ENCODE peak calls at places on chromosome 15, in four cellular contexts. One of them, this sample, is unnamed.

GRCh38 chr15:51048308-51048707 is 46.4 kb downstream of the TNFAIP8L3 start:
- DNase-seq in suprapubic skin: no peak
- DNase-seq in stomach: no peak
- DNase-seq in sigmoid colon: no peak
- DNase-seq in this sample: no peak

GRCh38 chr15:27342991-27343390 is 372.0 kb downstream of the GABRG3 start:
- DNase-seq in suprapubic skin: no peak
- DNase-seq in stomach: no peak
- DNase-seq in sigmoid colon: no peak
- DNase-seq in this sample: no peak

GRCh38 chr15:25883860-25884259 is 20.7 kb upstream of the ATP10A start:
- DNase-seq in suprapubic skin: no peak
- DNase-seq in stomach: no peak
- DNase-seq in sigmoid colon: no peak
- DNase-seq in this sample: no peak

GRCh38 chr15:90836296-90836871 is 32.0 kb upstream of the FURIN start:
- DNase-seq in suprapubic skin: no peak
- DNase-seq in stomach: no peak
- DNase-seq in sigmoid colon: no peak
- DNase-seq in this sample: no peak

GRCh38 chr15:54579855-54580254 is 601.6 kb downstream of the UNC13C start:
- DNase-seq in suprapubic skin: no peak
- DNase-seq in stomach: no peak
- DNase-seq in sigmoid colon: no peak
- DNase-seq in this sample: no peak

GRCh38 chr15:45399381-45400212 is 21.3 kb upstream of the GATM start:
- DNase-seq in suprapubic skin: no peak
- DNase-seq in stomach: no peak
- DNase-seq in sigmoid colon: no peak
- DNase-seq in this sample: no peak

GRCh38 chr15:45660231-45660979 is 25.6 kb downstream of the SQOR start:
- DNase-seq in suprapubic skin: no peak
- DNase-seq in stomach: peak
- DNase-seq in sigmoid colon: peak
- DNase-seq in this sample: peak

GRCh38 chr15:75554717-75555116 is 24.4 kb downstream of the PTPN9 start:
- DNase-seq in suprapubic skin: no peak
- DNase-seq in stomach: no peak
- DNase-seq in sigmoid colon: no peak
- DNase-seq in this sample: no peak

GRCh38 chr15:77282333-77282732 is 137.6 kb downstream of the PEAK1 start:
- DNase-seq in suprapubic skin: no peak
- DNase-seq in stomach: no peak
- DNase-seq in sigmoid colon: peak
- DNase-seq in this sample: no peak

GRCh38 chr15:48569591-48570302 is 75.8 kb downstream of the FBN1 start:
- DNase-seq in suprapubic skin: no peak
- DNase-seq in stomach: no peak
- DNase-seq in sigmoid colon: no peak
- DNase-seq in this sample: no peak

GRCh38 chr15:51341366-51342248 is at the start of gene GLDN:
- DNase-seq in suprapubic skin: peak
- DNase-seq in stomach: peak
- DNase-seq in sigmoid colon: no peak
- DNase-seq in this sample: no peak

GRCh38 chr15:51796777-51797474 is 32.5 kb upstream of the TMOD3 start:
- DNase-seq in suprapubic skin: no peak
- DNase-seq in stomach: no peak
- DNase-seq in sigmoid colon: no peak
- DNase-seq in this sample: no peak

GRCh38 chr15:93071469-93071891 is 17.5 kb downstream of the RGMA start:
- DNase-seq in suprapubic skin: peak
- DNase-seq in stomach: no peak
- DNase-seq in sigmoid colon: no peak
- DNase-seq in this sample: no peak

GRCh38 chr15:98896002-98896721 is 111.4 kb downstream of the PGPEP1L start:
- DNase-seq in suprapubic skin: no peak
- DNase-seq in stomach: no peak
- DNase-seq in sigmoid colon: no peak
- DNase-seq in this sample: no peak

GRCh38 chr15:68192804-68193521 is 12.2 kb downstream of the CALML4 start:
- DNase-seq in suprapubic skin: no peak
- DNase-seq in stomach: no peak
- DNase-seq in sigmoid colon: no peak
- DNase-seq in this sample: no peak

GRCh38 chr15:74933573-74933972 is 4.3 kb downstream of the COX5A start:
- DNase-seq in suprapubic skin: no peak
- DNase-seq in stomach: no peak
- DNase-seq in sigmoid colon: no peak
- DNase-seq in this sample: no peak

GRCh38 chr15:51365417-51365816 is 24.0 kb downstream of the GLDN start:
- DNase-seq in suprapubic skin: no peak
- DNase-seq in stomach: no peak
- DNase-seq in sigmoid colon: no peak
- DNase-seq in this sample: no peak

GRCh38 chr15:56244237-56244810 is 645 bp upstream of the RFX7 start:
- DNase-seq in suprapubic skin: peak
- DNase-seq in stomach: peak
- DNase-seq in sigmoid colon: peak
- DNase-seq in this sample: peak

GRCh38 chr15:79004336-79004735 is 59.5 kb upstream of the CTSH start:
- DNase-seq in suprapubic skin: no peak
- DNase-seq in stomach: no peak
- DNase-seq in sigmoid colon: no peak
- DNase-seq in this sample: peak

GRCh38 chr15:57343018-57343417 is 33.3 kb upstream of the CGNL1 start:
- DNase-seq in suprapubic skin: no peak
- DNase-seq in stomach: no peak
- DNase-seq in sigmoid colon: no peak
- DNase-seq in this sample: no peak

GRCh38 chr15:31456329-31457060 is 129.9 kb downstream of the KLF13 start:
- DNase-seq in suprapubic skin: peak
- DNase-seq in stomach: no peak
- DNase-seq in sigmoid colon: no peak
- DNase-seq in this sample: no peak

GRCh38 chr15:28082891-28083688 is 16.0 kb downstream of the OCA2 start:
- DNase-seq in suprapubic skin: no peak
- DNase-seq in stomach: no peak
- DNase-seq in sigmoid colon: no peak
- DNase-seq in this sample: peak

GRCh38 chr15:62141643-62142588 is 23.2 kb downstream of the C2CD4B start:
- DNase-seq in suprapubic skin: no peak
- DNase-seq in stomach: no peak
- DNase-seq in sigmoid colon: no peak
- DNase-seq in this sample: no peak

GRCh38 chr15:70504305-70504951 is 258.9 kb downstream of the UACA start:
- DNase-seq in suprapubic skin: no peak
- DNase-seq in stomach: peak
- DNase-seq in sigmoid colon: peak
- DNase-seq in this sample: peak

GRCh38 chr15:52124270-52124878 is 11.8 kb upstream of the BCL2L10 start:
- DNase-seq in suprapubic skin: no peak
- DNase-seq in stomach: no peak
- DNase-seq in sigmoid colon: no peak
- DNase-seq in this sample: no peak

GRCh38 chr15:73859236-73859635 is 14.1 kb upstream of the TBC1D21 start:
- DNase-seq in suprapubic skin: peak
- DNase-seq in stomach: peak
- DNase-seq in sigmoid colon: no peak
- DNase-seq in this sample: no peak

GRCh38 chr15:73856458-73857192 is 16.7 kb upstream of the TBC1D21 start:
- DNase-seq in suprapubic skin: peak
- DNase-seq in stomach: peak
- DNase-seq in sigmoid colon: no peak
- DNase-seq in this sample: no peak

GRCh38 chr15:73854265-73854664 is 19.1 kb upstream of the TBC1D21 start:
- DNase-seq in suprapubic skin: peak
- DNase-seq in stomach: no peak
- DNase-seq in sigmoid colon: no peak
- DNase-seq in this sample: no peak

GRCh38 chr15:73857193-73857920 is 16.0 kb upstream of the TBC1D21 start:
- DNase-seq in suprapubic skin: peak
- DNase-seq in stomach: no peak
- DNase-seq in sigmoid colon: no peak
- DNase-seq in this sample: no peak

DNA sequence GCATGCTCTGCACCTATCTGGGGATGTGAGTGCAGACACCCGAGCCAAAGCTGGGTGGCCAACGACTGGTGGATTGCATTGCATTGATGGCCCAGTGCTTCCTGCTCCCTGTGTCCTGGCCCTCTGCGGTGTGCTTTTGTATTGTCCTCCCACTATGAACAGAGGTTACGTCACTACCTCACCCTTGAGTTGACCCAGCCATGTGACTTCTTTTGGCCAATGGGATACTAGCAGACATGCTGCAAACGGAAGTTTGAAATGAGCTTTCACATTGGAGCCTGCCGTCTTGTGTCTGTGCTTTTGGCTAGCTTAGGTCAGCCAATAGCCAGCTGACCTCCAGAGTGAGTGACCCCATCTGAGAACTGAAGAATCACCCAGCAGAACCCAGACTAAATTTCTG is 15.3 kb upstream of the TBC1D21 start:
- DNase-seq in suprapubic skin: peak
- DNase-seq in stomach: peak
- DNase-seq in sigmoid colon: no peak
- DNase-seq in this sample: no peak
- TF ChIP-seq EP300 in suprapubic skin: no peak
- TF ChIP-seq EP300 in stomach: no peak
- TF ChIP-seq EP300 in sigmoid colon: no peak
- TF ChIP-seq EP300 in this sample: no peak

GRCh38 chr15:66713843-66714508 is 11.9 kb downstream of the SMAD6 start:
- DNase-seq in suprapubic skin: no peak
- DNase-seq in stomach: no peak
- DNase-seq in sigmoid colon: no peak
- DNase-seq in this sample: peak
- TF ChIP-seq POLR2AphosphoS5 in suprapubic skin: no peak
- TF ChIP-seq POLR2AphosphoS5 in stomach: no peak
- TF ChIP-seq POLR2AphosphoS5 in sigmoid colon: no peak
- TF ChIP-seq POLR2AphosphoS5 in this sample: no peak

GRCh38 chr15:101251830-101252820 is at the start of gene CHSY1:
- DNase-seq in suprapubic skin: peak
- DNase-seq in stomach: peak
- DNase-seq in sigmoid colon: peak
- DNase-seq in this sample: peak
- TF ChIP-seq EP300 in suprapubic skin: no peak
- TF ChIP-seq EP300 in stomach: no peak
- TF ChIP-seq EP300 in sigmoid colon: no peak
- TF ChIP-seq EP300 in this sample: no peak

GRCh38 chr15:64622410-64623260 is 152.8 kb downstream of the RBPMS2 start:
- DNase-seq in suprapubic skin: no peak
- DNase-seq in stomach: no peak
- DNase-seq in sigmoid colon: no peak
- DNase-seq in this sample: peak
- TF ChIP-seq POLR2AphosphoS5 in suprapubic skin: no peak
- TF ChIP-seq POLR2AphosphoS5 in stomach: no peak
- TF ChIP-seq POLR2AphosphoS5 in sigmoid colon: no peak
- TF ChIP-seq POLR2AphosphoS5 in this sample: no peak

DNA sequence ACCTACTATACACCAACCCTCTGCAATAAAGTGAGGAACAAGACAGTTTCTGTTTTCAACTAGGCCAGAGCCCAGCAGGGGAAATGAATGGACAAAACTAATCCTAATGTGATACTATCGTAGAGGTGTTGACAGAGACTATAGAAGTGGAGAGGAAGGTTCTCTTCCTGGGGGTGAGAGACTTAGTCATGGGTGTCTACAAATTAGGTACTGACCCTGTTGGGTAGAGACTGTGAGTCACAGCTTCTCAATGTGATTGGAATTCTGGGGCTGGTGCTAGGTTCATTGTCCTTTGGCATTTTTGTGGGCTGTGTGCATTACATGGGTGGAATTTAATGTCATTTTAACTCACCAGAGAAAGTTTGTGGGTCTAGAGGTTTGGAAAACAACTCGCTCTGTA is 79.3 kb downstream of the ADAMTSL3 start:
- DNase-seq in suprapubic skin: no peak
- DNase-seq in stomach: no peak
- DNase-seq in sigmoid colon: no peak
- DNase-seq in this sample: no peak
- TF ChIP-seq EP300 in suprapubic skin: no peak
- TF ChIP-seq EP300 in stomach: no peak
- TF ChIP-seq EP300 in sigmoid colon: no peak
- TF ChIP-seq EP300 in this sample: no peak

GRCh38 chr15:85582719-85583089 is 202.3 kb downstream of the AKAP13 start:
- DNase-seq in suprapubic skin: peak
- DNase-seq in stomach: peak
- DNase-seq in sigmoid colon: peak
- DNase-seq in this sample: peak
- TF ChIP-seq POLR2AphosphoS5 in suprapubic skin: no peak
- TF ChIP-seq POLR2AphosphoS5 in stomach: peak
- TF ChIP-seq POLR2AphosphoS5 in sigmoid colon: no peak
- TF ChIP-seq POLR2AphosphoS5 in this sample: peak

This sample was measured in transverse colon.